ENCODE peak calls at places on chromosomes 12 and 14, in seven cellular contexts. S, F, K, G, I, L and V are unnamed samples.

GRCh38 chr12:133192847-133193246 is 11.6 kb downstream of the ZNF268 start:
- DNase-seq in K (no peak), F (no peak), I (no peak), S (no peak), G (no peak), L (no peak), V (no peak)

GRCh38 chr14:74246561-74246960 is 7.3 kb downstream of the VSX2 start:
- DNase-seq in I (no peak), K (no peak), L (no peak), F (no peak), S (no peak), G (no peak), V (no peak)

GRCh38 chr14:91377700-91378652 is 39.6 kb downstream of the CCDC88C start:
- DNase-seq in F (no peak), K (no peak), G (no peak), S (no peak), I (no peak), L (no peak), V (no peak)

GRCh38 chr12:54128466-54128865 is 60.3 kb downstream of the SMUG1 start:
- DNase-seq in I (no peak), G (no peak), L (no peak), S (no peak), F (no peak), K (no peak), V (peak; percentile 31)

GRCh38 chr14:92009604-92010003 is 30.3 kb downstream of the TRIP11 start:
- DNase-seq in L (no peak), S (no peak), G (no peak), F (no peak), I (no peak), K (no peak), V (no peak)

GRCh38 chr12:76883151-76883550 is 4.3 kb upstream of the CSRP2 start:
- DNase-seq in S (peak; percentile 28), I (peak; percentile 84), G (no peak), F (no peak), L (no peak), K (no peak), V (peak; percentile 50)

GRCh38 chr14:53432378-53432802 is 279.3 kb upstream of the DDHD1 start:
- DNase-seq in K (peak; percentile 18), L (peak; percentile 51), G (peak; percentile 68), F (no peak), S (peak; percentile 51), I (peak; percentile 60), V (peak; percentile 84)

GRCh38 chr14:101604228-101604934 is 43.1 kb downstream of the DIO3 start:
- DNase-seq in F (no peak), L (no peak), S (no peak), I (no peak), K (no peak), G (no peak), V (no peak)

GRCh38 chr12:105020241-105020962 is 34.3 kb downstream of the NOPCHAP1 start:
- DNase-seq in I (no peak), S (no peak), K (no peak), G (no peak), L (no peak), F (no peak), V (peak; percentile 6)

GRCh38 chr14:69685716-69686115 is 74.3 kb downstream of the SUSD6 start:
- DNase-seq in S (no peak), L (no peak), G (no peak), F (no peak), I (peak; percentile 58), K (no peak), V (no peak)

GRCh38 chr14:65847065-65847847 is 434.7 kb downstream of the FUT8 start:
- DNase-seq in S (no peak), L (no peak), G (no peak), F (no peak), K (no peak), I (no peak), V (no peak)

GRCh38 chr12:52517005-52517835 is 3.0 kb downstream of the KRT5 start:
- DNase-seq in K (no peak), F (no peak), S (no peak), I (no peak), L (peak; percentile 27), G (no peak), V (no peak)

GRCh38 chr12:18971932-18972331 is 157.6 kb upstream of the PLEKHA5 start:
- DNase-seq in L (no peak), I (no peak), K (no peak), F (no peak), G (no peak), S (no peak), V (no peak)

GRCh38 chr14:69873877-69874780 is 5.1 kb upstream of the SMOC1 start:
- DNase-seq in G (no peak), K (no peak), S (peak; percentile 4), I (peak; percentile 51), F (peak; percentile 38), L (no peak), V (no peak)

GRCh38 chr14:50362791-50363733 is 33.6 kb downstream of the CDKL1 start:
- DNase-seq in L (no peak), G (no peak), S (peak; percentile 11), I (peak; percentile 14), K (no peak), F (no peak), V (no peak)

GRCh38 chr12:45914090-45914489 is 76.3 kb downstream of the SCAF11 start:
- DNase-seq in L (no peak), S (peak; percentile 80), G (no peak), K (no peak), I (peak; percentile 91), F (no peak), V (peak; percentile 67)

GRCh38 chr12:32860182-32860581 is 36.4 kb downstream of the PKP2 start:
- DNase-seq in L (no peak), F (no peak), S (no peak), G (no peak), K (no peak), I (no peak), V (peak; percentile 80)

GRCh38 chr14:58978336-58978735 is 210.1 kb upstream of the DAAM1 start:
- DNase-seq in L (no peak), K (no peak), I (peak; percentile 27), S (peak; percentile 76), G (no peak), F (peak; percentile 90), V (no peak)

GRCh38 chr12:53602176-53602942 is 23.8 kb downstream of the ATF7 start:
- DNase-seq in K (no peak), F (no peak), L (no peak), G (no peak), S (no peak), I (no peak), V (no peak)

GRCh38 chr12:116138380-116138779 is 139.1 kb downstream of the MED13L start:
- DNase-seq in K (no peak), F (no peak), I (no peak), S (peak; percentile 83), L (no peak), G (no peak), V (no peak)

GRCh38 chr12:11069854-11070253 is 7.8 kb upstream of the TAS2R46 start:
- DNase-seq in K (no peak), L (no peak), F (no peak), G (no peak), S (no peak), I (no peak), V (no peak)

GRCh38 chr14:69542311-69542710 is 32.4 kb downstream of the CCDC177 start:
- DNase-seq in K (no peak), L (no peak), G (no peak), I (no peak), S (no peak), F (no peak), V (no peak)

GRCh38 chr12:42812086-42812485 is 222.5 kb upstream of the PRICKLE1 start:
- DNase-seq in S (no peak), K (no peak), I (no peak), L (no peak), F (no peak), G (no peak), V (no peak)

GRCh38 chr12:113359133-113359938 is 949 bp downstream of the PLBD2 start:
- DNase-seq in G (no peak), S (no peak), K (no peak), F (no peak), L (no peak), I (peak; percentile 14), V (no peak)

GRCh38 chr12:57487055-57487596 is 742 bp upstream of the MARS1 start:
- DNase-seq in G (no peak), S (no peak), I (no peak), F (no peak), K (no peak), L (no peak), V (no peak)

GRCh38 chr12:109098671-109099070 is 1.3 kb downstream of the UNG start:
- DNase-seq in S (no peak), G (no peak), L (no peak), K (no peak), F (no peak), I (no peak), V (peak; percentile 28)

GRCh38 chr12:14024589-14024988 is 43.2 kb upstream of the GRIN2B start:
- DNase-seq in L (no peak), I (no peak), S (no peak), F (no peak), G (no peak), K (no peak), V (no peak)
- H2BK120ac ChIP-seq in L (no peak overlapping the region), I (no peak overlapping the region), S (no peak overlapping the region), F (no peak overlapping the region), G (no peak overlapping the region), K (no peak overlapping the region), V (no peak overlapping the region)

GRCh38 chr14:60509438-60510253 is 700 bp downstream of the SIX6 start:
- DNase-seq in I (no peak), S (no peak), F (no peak), G (peak; percentile 72), K (peak; percentile 41), L (peak; percentile 79), V (peak; percentile 65)
- H3K9ac ChIP-seq in I (no peak overlapping the region), S (no peak overlapping the region), F (no peak overlapping the region), G (no peak overlapping the region), K (peak overlapping the region; percentile 93), L (no peak overlapping the region), V (no peak overlapping the region)

DNA sequence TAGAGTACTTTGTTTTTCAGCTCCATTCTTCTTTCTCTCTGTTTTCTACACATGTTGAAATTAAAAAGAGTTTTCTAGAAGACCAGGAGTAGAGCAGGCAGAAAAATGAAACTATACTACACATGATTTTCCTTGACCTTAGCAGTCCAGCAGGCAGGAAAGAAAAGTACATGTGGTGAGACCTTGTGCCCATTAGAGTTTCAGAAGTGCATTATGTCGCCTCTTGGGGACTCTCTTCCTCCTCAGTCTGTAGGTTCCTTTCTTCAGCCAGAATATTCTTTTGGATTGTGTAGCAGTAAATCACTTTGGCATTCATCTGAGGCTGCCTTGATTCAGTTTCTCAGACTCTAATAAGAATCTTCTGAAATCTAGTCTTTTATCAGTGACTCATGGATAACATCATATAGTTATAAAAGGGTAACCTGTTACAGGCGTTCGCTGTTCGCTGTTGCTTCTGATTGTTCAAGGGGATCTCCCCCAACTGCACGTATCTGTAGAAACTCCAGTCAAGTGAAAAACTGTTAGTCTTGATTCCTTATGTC is 161.8 kb downstream of the ANO4 start:
- DNase-seq in F (no peak), G (no peak), I (peak; percentile 6), S (peak; percentile 15), K (no peak), L (no peak), V (no peak)
- H3K18ac ChIP-seq in F (no peak overlapping the region), G (no peak overlapping the region), I (no peak overlapping the region), S (no peak overlapping the region), K (no peak overlapping the region), L (no peak overlapping the region), V (no peak overlapping the region)

DNA sequence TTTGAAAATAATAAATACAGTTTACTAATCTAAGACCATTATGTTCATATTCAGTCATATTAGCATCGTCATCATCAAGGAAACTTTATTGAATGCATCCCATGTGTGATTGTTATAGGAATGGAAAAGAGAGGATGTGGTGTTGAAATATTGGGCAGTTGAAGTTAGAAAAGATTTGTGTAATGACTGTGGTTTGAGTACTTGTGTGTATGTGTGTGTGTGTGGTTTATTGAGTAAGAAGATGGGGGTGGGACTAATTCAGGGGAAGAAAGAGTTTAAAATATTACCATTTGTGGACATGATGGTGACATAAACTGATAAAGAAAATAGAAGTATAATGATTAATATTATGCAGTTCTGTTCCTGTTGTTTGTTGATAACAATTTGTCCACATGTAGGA is 238.7 kb upstream of the SEL1L start:
- DNase-seq in S (no peak), L (no peak), I (no peak), F (no peak), K (no peak), G (no peak), V (no peak)
- H2BK120ac ChIP-seq in S (no peak overlapping the region), L (no peak overlapping the region), I (no peak overlapping the region), F (no peak overlapping the region), K (no peak overlapping the region), G (no peak overlapping the region), V (no peak overlapping the region)